ENCODE peak calls at places on chromosomes 1 and 21, in seven cellular contexts. S, K, Q, U, J, R and X are unnamed samples.

GRCh38 chr1:56098956-56099355 is 480.4 kb downstream of the PLPP3 start:
- DNase-seq in S (no peak), K (no peak), Q (no peak), U (peak; percentile 85), J (peak; percentile 51), R (no peak), X (no peak)

GRCh38 chr21:45112371-45112770 is 38.0 kb downstream of the ADARB1 start:
- DNase-seq in S (no peak), K (no peak), Q (no peak), U (no peak), J (no peak), R (no peak), X (no peak)

GRCh38 chr1:154182342-154183044 is 9.4 kb downstream of the TPM3 start:
- DNase-seq in S (peak; percentile 92), K (peak; percentile 65), Q (peak; percentile 84), U (peak; percentile 84), J (peak; percentile 75), R (peak; percentile 76), X (peak; percentile 83)

GRCh38 chr1:229857585-229857984 is 209.5 kb upstream of the GALNT2 start:
- DNase-seq in S (no peak), K (no peak), Q (no peak), U (no peak), J (no peak), R (no peak), X (no peak)

GRCh38 chr1:30405081-30405480 is 318.3 kb downstream of the MATN1 start:
- DNase-seq in S (no peak), K (no peak), Q (no peak), U (no peak), J (no peak), R (no peak), X (peak; percentile 30)

GRCh38 chr1:226129230-226129629 is 57.3 kb downstream of the ACBD3 start:
- DNase-seq in S (no peak), K (no peak), Q (no peak), U (no peak), J (no peak), R (no peak), X (peak; percentile 26)

GRCh38 chr21:44908908-44909307 is 11.8 kb downstream of the ITGB2 start:
- DNase-seq in S (no peak), K (no peak), Q (no peak), U (no peak), J (no peak), R (no peak), X (no peak)

GRCh38 chr1:107404756-107405155 is 263.9 kb downstream of the NTNG1 start:
- DNase-seq in S (no peak), K (no peak), Q (peak; percentile 42), U (peak; percentile 1), J (peak; percentile 22), R (no peak), X (no peak)

GRCh38 chr1:181416268-181416855 is 67.0 kb upstream of the CACNA1E start:
- DNase-seq in S (no peak), K (no peak), Q (no peak), U (no peak), J (no peak), R (no peak), X (no peak)

GRCh38 chr1:209390764-209391163 is 192.8 kb upstream of the CAMK1G start:
- DNase-seq in S (no peak), K (no peak), Q (no peak), U (no peak), J (no peak), R (no peak), X (no peak)

DNA sequence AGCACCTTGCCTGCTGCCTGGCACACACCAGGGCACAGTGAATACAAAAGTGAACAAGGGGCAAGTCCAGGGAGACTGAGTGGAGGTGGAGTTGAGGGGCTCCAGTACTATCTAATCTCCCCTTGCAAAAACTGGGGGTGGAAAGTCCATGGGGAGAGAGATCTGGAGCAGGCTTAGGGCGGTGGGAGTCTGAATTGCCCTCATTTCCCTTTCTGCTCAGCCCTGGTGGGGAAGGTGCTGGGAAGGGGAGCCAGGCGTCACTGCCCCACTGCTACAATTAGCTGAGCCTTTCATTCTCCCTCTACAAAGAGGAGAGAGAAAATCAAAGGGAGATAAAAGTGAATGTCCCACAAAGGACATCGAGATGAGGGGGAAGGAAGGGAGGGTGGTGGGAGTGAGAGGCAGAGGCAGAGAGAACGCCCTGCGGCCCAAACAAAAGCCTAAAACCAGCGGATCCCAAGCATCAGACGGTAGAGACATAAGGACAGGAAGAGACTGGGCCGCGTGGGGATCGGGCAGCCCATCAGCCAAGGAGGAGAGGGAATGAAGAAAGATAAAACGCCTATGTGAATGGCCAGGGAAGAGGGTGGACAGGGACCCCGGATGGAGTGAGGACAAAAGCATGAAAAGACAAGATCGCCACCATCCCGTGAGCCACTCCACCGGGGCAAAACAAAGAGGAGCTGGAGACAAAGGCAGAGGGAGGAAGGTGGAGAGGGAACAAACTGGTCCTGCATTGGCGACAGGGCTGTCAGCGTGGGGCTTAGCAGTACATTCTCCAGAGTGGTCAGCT is 46.8 kb upstream of the SOX13 start:
- DNase-seq in S (no peak), K (peak; percentile 76), Q (no peak), U (no peak), J (no peak), R (peak; percentile 31), X (peak; percentile 66)
- H3K9ac ChIP-seq in S (no peak overlapping the region), K (no peak overlapping the region), Q (no peak overlapping the region), U (no peak overlapping the region), J (no peak overlapping the region), R (peak overlapping the region; percentile 20), X (no peak overlapping the region)

GRCh38 chr1:12104417-12104816 is 41.3 kb downstream of the TNFRSF8 start:
- DNase-seq in S (no peak), K (no peak), Q (no peak), U (no peak), J (no peak), R (no peak), X (no peak)
- H3K4me3 ChIP-seq in S (no peak overlapping the region), K (no peak overlapping the region), Q (no peak overlapping the region), U (no peak overlapping the region), J (no peak overlapping the region), R (no peak overlapping the region), X (no peak overlapping the region)

GRCh38 chr1:246788895-246789338 is 64.7 kb downstream of the SCCPDH start:
- DNase-seq in S (no peak), K (peak; percentile 28), Q (no peak), U (no peak), J (peak; percentile 49), R (no peak), X (peak; percentile 69)

GRCh38 chr1:246787781-246788513 is 63.7 kb downstream of the SCCPDH start:
- DNase-seq in S (no peak), K (no peak), Q (no peak), U (no peak), J (no peak), R (no peak), X (peak; percentile 35)

GRCh38 chr1:246784621-246785535 is 60.7 kb downstream of the SCCPDH start:
- DNase-seq in S (no peak), K (no peak), Q (no peak), U (peak; percentile 47), J (peak; percentile 56), R (no peak), X (peak; percentile 47)

GRCh38 chr1:246786606-246787238 is 62.5 kb downstream of the SCCPDH start:
- DNase-seq in S (no peak), K (no peak), Q (no peak), U (no peak), J (no peak), R (no peak), X (no peak)

DNA sequence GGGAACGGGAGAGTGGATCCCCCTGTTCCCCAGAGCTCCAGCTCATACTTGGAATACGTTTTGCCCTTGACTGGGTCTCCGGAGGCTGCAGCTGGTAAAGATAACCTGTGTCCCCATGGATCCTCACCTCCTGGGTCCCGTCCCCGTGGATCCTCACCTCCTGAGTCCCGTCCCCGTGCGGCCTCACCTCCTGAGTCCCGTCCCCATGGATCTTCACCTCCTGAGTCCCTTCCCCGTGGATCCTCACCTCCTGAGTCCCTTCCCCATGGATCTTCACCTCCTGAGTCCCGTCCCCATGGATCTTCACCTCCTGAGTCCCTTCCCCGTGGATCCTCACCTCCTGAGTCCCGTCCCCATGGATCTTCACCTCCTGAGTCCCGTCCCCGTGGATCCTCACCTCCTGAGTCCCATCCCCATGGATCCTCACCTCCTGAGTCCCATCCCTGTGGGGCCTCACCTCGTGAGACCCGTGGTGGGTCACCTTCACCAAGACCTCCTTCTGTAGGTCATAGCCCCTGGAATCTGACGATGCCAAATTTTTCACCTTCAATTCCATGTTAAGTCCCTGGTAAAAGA is 61.4 kb downstream of the SCCPDH start:
- DNase-seq in S (no peak), K (no peak), Q (no peak), U (peak; percentile 31), J (no peak), R (no peak), X (no peak)
- H3K36me3 ChIP-seq in S (no peaks in the 10 kb centered on the region), K (no peaks in the 10 kb centered on the region), Q (no peaks in the 10 kb centered on the region), U (peaks cover 2% of the 10 kb centered on the region), J (peaks cover 2% of the 10 kb centered on the region), R (no peaks in the 10 kb centered on the region), X (no peaks in the 10 kb centered on the region)

GRCh38 chr1:149986486-149987296 is 23.8 kb downstream of the OTUD7B start:
- DNase-seq in S (no peak), K (no peak), Q (peak; percentile 61), U (peak; percentile 89), J (peak; percentile 87), R (peak; percentile 67), X (no peak)

GRCh38 chr1:149993181-149993580 is 17.3 kb downstream of the OTUD7B start:
- DNase-seq in S (no peak), K (no peak), Q (no peak), U (no peak), J (no peak), R (no peak), X (no peak)

DNA sequence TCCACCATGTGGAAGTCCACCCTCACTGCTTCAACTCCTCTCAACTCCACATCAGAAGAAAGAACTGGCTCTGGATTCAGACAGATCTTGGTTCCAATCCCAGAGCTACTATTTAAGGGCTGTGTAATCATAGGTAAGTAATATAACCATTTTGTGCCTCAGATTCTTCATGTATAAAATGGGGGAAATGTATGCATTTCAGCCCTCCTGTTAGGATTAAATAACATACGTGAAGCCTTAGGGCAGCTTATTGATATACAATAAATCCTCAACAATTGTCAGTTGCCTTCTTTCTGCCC is 23.3 kb downstream of the OTUD7B start:
- DNase-seq in S (no peak), K (no peak), Q (no peak), U (no peak), J (no peak), R (no peak), X (no peak)
- H3K9ac ChIP-seq in S (no peak overlapping the region), K (no peak overlapping the region), Q (no peak overlapping the region), U (no peak overlapping the region), J (no peak overlapping the region), R (no peak overlapping the region), X (no peak overlapping the region)